ENCODE peak calls at places on chromosomes 16 and 17, in seven cellular contexts. D is NT2/D1; O is GM23248; I is heart left ventricle; J is effector memory CD4-positive, alpha-beta T cell; P is endodermal cell; Q is aorta. F is an unnamed sample. For H3K36me3, the result is how much of the 10 kb centered on the place peaks cover.

GRCh38 chr17:20281860-20282259 is 185.5 kb downstream of the LGALS9B start:
- DNase-seq in O (no peak), P (peak), D (no peak), J (no peak), Q (peak), I (peak), F (no peak)

GRCh38 chr16:17318200-17318599 is 152.6 kb downstream of the XYLT1 start:
- DNase-seq in Q (no peak), P (peak), O (peak), J (no peak), I (no peak), D (peak), F (no peak)

GRCh38 chr17:13395346-13395745 is 206.4 kb downstream of the HS3ST3A1 start:
- DNase-seq in J (no peak), I (no peak), Q (no peak), D (no peak), O (peak), P (no peak), F (no peak)

GRCh38 chr17:33520404-33521032 is 227.4 kb upstream of the ASIC2 start:
- DNase-seq in I (no peak), O (peak), Q (no peak), P (peak), J (no peak), D (peak), F (no peak)

GRCh38 chr17:63950940-63951907 is 19.1 kb upstream of the CD79B start:
- DNase-seq in P (peak), J (no peak), D (no peak), O (no peak), I (no peak), Q (no peak), F (no peak)

GRCh38 chr17:57517216-57517518 is 227.9 kb downstream of the CCDC182 start:
- DNase-seq in P (no peak), O (no peak), I (no peak), J (no peak), D (no peak), Q (peak), F (no peak)

GRCh38 chr17:47644324-47644723 is 5.4 kb upstream of the KPNB1 start:
- DNase-seq in P (no peak), I (no peak), Q (no peak), J (no peak), O (no peak), D (no peak), F (no peak)

GRCh38 chr16:718922-719321 is 2.0 kb upstream of the ANTKMT start:
- DNase-seq in D (no peak), P (no peak), O (no peak), I (no peak), J (no peak), Q (no peak), F (no peak)

GRCh38 chr17:77423589-77424451 is 283.1 kb downstream of the SEC14L1 start:
- DNase-seq in Q (peak), I (peak), D (no peak), P (no peak), J (no peak), O (peak), F (no peak)

GRCh38 chr17:65261682-65262636 is 124.8 kb downstream of the RGS9 start:
- DNase-seq in P (peak), O (peak), J (no peak), D (no peak), Q (no peak), I (no peak), F (no peak)

GRCh38 chr16:88647178-88648070 is 3.4 kb downstream of the CYBA start:
- DNase-seq in J (no peak), I (peak), O (no peak), Q (no peak), P (no peak), D (no peak), F (no peak)

GRCh38 chr16:88650749-88651275 is at the start of gene CYBA:
- DNase-seq in Q (peak), O (peak), I (peak), J (peak), D (no peak), P (peak), F (peak)

GRCh38 chr16:88649924-88650748 is 717 bp downstream of the CYBA start:
- DNase-seq in O (peak), P (peak), Q (peak), I (peak), D (no peak), J (peak), F (peak)

GRCh38 chr16:88651276-88651988 is 579 bp upstream of the CYBA start:
- DNase-seq in I (peak), P (peak), Q (peak), O (no peak), J (peak), D (no peak), F (peak)

GRCh38 chr16:88649195-88649923 is 1.5 kb downstream of the CYBA start:
- DNase-seq in I (peak), O (no peak), P (no peak), Q (no peak), J (no peak), D (no peak), F (peak)
- H3K36me3 ChIP-seq in I (under half), O (under half), P (under half), Q (under half), J (under half), D (half or more), F (under half)

GRCh38 chr17:30493802-30494201 is 16.6 kb downstream of the GOSR1 start:
- DNase-seq in I (no peak), J (no peak), P (no peak), Q (no peak), O (no peak), D (no peak), F (no peak)
- H3K36me3 ChIP-seq in I (half or more), J (half or more), P (half or more), Q (under half), O (half or more), D (half or more), F (under half)

GRCh38 chr17:6587310-6587709 is 31.0 kb upstream of the PITPNM3 start:
- DNase-seq in I (no peak), J (no peak), O (no peak), D (no peak), P (no peak), Q (no peak), F (no peak)
- H3K36me3 ChIP-seq in I (under half), J (half or more), O (under half), D (half or more), P (half or more), Q (under half), F (under half)

GRCh38 chr16:4384497-4384896 is 12.8 kb downstream of the VASN start:
- DNase-seq in Q (peak), D (no peak), I (no peak), O (peak), J (no peak), P (no peak), F (no peak)

GRCh38 chr16:4386452-4386813 is 14.8 kb downstream of the VASN start:
- DNase-seq in O (peak), Q (peak), I (no peak), D (no peak), J (no peak), P (peak), F (no peak)

GRCh38 chr16:4385789-4386451 is 14.3 kb downstream of the VASN start:
- DNase-seq in J (no peak), D (no peak), P (peak), Q (no peak), O (peak), I (no peak), F (no peak)

GRCh38 chr16:4383591-4384495 is 12.2 kb downstream of the VASN start:
- DNase-seq in O (peak), J (no peak), Q (no peak), D (no peak), I (no peak), P (peak), F (no peak)

GRCh38 chr16:4385066-4385788 is 13.6 kb downstream of the VASN start:
- DNase-seq in O (peak), Q (no peak), D (no peak), J (no peak), P (peak), I (no peak), F (no peak)
- H3K36me3 ChIP-seq in O (under half), Q (under half), D (half or more), J (half or more), P (under half), I (under half), F (under half)

DNA sequence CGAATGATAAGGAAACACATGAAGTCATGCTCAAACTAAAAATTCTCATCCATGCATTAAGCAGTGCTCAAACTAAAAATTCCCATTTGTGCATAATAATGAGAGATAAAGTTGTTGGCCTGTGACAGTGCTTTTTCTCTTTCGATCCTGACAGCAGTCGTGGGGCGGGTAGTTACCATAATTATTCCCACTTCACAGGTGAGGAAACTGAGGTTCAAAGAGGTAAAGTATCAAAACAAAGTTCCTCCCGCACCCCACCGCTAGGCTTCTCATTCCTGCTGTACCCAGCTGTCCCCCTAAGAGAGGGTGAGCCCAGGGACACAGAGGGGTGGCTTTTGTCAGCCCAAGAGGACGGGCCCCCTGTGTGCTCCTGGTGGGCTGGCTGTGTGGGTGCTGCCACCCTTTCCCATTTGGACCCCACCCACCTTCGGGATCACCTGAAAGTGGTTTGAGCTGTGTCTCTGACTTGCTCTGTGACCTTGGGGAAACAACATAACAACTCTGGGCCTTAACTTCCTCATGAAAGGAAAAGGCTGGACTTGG is 92.6 kb downstream of the CLEC16A start:
- DNase-seq in J (no peak), P (no peak), O (no peak), D (no peak), I (no peak), Q (no peak), F (no peak)
- H3K36me3 ChIP-seq in J (under half), P (under half), O (under half), D (under half), I (under half), Q (under half), F (under half)

DNA sequence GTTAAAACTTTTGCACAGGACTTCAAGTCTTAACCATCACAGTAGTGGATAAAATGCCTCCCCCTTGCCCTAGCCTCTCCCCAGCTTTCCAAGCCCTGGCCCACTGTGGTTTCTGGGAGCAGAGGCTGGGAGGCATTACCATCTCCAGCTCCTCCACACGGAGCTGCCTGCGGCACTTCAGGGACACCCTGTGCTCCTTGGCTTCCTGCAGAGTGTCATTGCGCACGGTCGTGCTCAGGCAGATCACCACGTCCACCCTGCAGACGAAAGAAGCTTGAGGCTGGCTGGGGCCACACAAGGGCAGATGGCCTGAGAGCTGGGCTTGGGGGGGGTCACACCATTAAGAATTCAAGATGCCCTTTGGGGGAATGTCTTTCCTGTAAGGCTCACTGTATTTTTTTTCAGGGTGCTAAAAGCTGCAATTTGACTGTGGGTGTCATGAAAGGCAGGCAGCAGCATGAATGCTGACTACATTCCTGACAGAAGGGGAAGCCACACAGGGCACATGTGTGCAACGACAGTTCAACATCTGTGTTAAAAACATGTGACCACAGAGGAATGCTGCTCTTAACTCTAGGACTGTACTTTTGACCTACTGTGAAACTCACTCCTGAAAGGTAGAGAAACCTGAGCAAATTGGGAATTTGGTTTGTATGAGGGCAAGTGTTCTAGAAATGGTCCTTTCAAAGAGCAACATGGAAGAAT is 47.7 kb upstream of the CLEC18B start:
- DNase-seq in D (no peak), J (no peak), Q (no peak), I (no peak), P (no peak), O (no peak), F (no peak)
- H3K36me3 ChIP-seq in D (half or more), J (half or more), Q (under half), I (under half), P (half or more), O (under half), F (under half)

DNA sequence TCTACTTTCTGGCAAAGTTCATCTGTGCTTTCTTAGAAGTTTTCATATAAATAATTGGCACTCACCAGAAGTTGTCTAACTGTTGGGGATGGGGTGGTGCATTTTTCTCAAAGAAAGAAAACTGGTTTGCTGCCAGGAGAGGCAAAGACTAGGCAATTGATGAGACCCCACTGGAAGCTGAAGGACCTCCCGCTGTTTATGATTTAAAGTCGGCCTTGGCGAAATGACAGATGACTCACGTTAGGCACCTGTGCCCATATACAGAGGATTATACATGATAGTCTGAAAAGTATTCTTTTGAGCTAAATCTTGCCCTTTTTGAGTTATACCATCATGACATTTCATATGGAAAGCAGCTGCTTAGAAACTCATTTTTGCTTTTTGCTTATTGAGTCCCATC is 193.0 kb upstream of the ZFHX3 start:
- DNase-seq in I (no peak), D (no peak), Q (no peak), O (no peak), P (no peak), J (no peak), F (no peak)
- H3K36me3 ChIP-seq in I (under half), D (under half), Q (under half), O (under half), P (under half), J (under half), F (under half)

GRCh38 chr16:5575121-5575520 is 477.5 kb upstream of the EEF2KMT start:
- DNase-seq in D (no peak), Q (no peak), P (no peak), I (no peak), O (no peak), J (no peak), F (no peak)
- H3K36me3 ChIP-seq in D (under half), Q (under half), P (under half), I (under half), O (under half), J (under half), F (under half)

GRCh38 chr17:61986898-61987297 is 59.1 kb upstream of the INTS2 start:
- DNase-seq in P (no peak), O (no peak), J (no peak), D (no peak), Q (no peak), I (no peak), F (no peak)

GRCh38 chr17:61980535-61980934 is 52.8 kb upstream of the INTS2 start:
- DNase-seq in O (no peak), I (no peak), P (no peak), Q (no peak), D (no peak), J (no peak), F (no peak)

GRCh38 chr17:61984826-61985225 is 57.0 kb upstream of the INTS2 start:
- DNase-seq in J (no peak), D (no peak), Q (no peak), P (no peak), I (no peak), O (no peak), F (no peak)

DNA sequence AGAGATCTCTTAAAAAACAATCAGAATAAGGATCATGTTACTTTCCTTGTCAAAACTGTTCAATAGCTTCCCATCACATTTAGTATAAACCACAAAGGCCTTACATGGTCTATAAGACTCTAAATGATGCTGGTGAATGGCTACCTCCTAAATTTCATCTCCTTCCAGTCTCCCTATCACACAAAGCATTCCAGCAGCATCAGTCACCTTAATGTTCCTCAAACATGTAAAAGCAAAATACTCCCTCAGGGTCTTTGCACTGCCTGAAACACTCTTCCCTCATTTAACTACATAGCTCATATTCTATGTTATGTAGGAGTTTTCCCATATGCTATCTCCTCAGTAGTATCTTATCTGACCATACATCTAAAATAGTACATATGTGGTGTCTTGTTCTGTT is 53.5 kb upstream of the INTS2 start:
- DNase-seq in O (peak), J (no peak), P (no peak), D (no peak), Q (no peak), I (no peak), F (no peak)
- H3K36me3 ChIP-seq in O (half or more), J (under half), P (half or more), D (half or more), Q (under half), I (under half), F (under half)

GRCh38 chr16:49382916-49383315 is 9.3 kb downstream of the C16orf78 start:
- DNase-seq in D (no peak), P (peak), O (no peak), I (no peak), J (no peak), Q (no peak), F (no peak)
- H3K36me3 ChIP-seq in D (under half), P (under half), O (under half), I (under half), J (under half), Q (under half), F (under half)

F was measured in GM06990.